ENCODE peak calls at places on chromosome 1, in eight cellular contexts. S, H, R, I, G, C, M and V are unnamed samples. For H3K27me3, the result is how much of the 10 kb centered on the place peaks cover.

GRCh38 chr1:226287587-226287986 is 21.4 kb downstream of the LIN9 start:
- DNase-seq in S (no peak), H (no peak), R (no peak), I (no peak), G (no peak), C (no peak), M (no peak), V (no peak)

GRCh38 chr1:27152004-27152828 is 2.7 kb downstream of the SLC9A1 start:
- DNase-seq in S (no peak), H (no peak), R (no peak), I (no peak), G (no peak), C (no peak), M (peak), V (no peak)

GRCh38 chr1:174258148-174258550 is 98.8 kb downstream of the RABGAP1L start:
- DNase-seq in S (peak), H (peak), R (no peak), I (no peak), G (no peak), C (peak), M (no peak), V (no peak)

GRCh38 chr1:117754061-117754969 is 148.5 kb downstream of the TENT5C start:
- DNase-seq in S (peak), H (peak), R (peak), I (peak), G (peak), C (peak), M (peak), V (no peak)

GRCh38 chr1:11784256-11784992 is 21.3 kb downstream of the MTHFR start:
- DNase-seq in S (no peak), H (no peak), R (no peak), I (no peak), G (no peak), C (no peak), M (peak), V (peak)

GRCh38 chr1:158838660-158839059 is 7.5 kb downstream of the MNDA start:
- DNase-seq in S (no peak), H (no peak), R (no peak), I (no peak), G (no peak), C (no peak), M (no peak), V (no peak)

GRCh38 chr1:19074361-19074901 is 118.0 kb upstream of the IFFO2 start:
- DNase-seq in S (no peak), H (no peak), R (no peak), I (no peak), G (no peak), C (no peak), M (no peak), V (no peak)

GRCh38 chr1:29341936-29342335 is 105.6 kb downstream of the PTPRU start:
- DNase-seq in S (no peak), H (no peak), R (no peak), I (no peak), G (no peak), C (no peak), M (no peak), V (no peak)

GRCh38 chr1:188154196-188154595 is 1325.4 kb downstream of the PLA2G4A start:
- DNase-seq in S (no peak), H (no peak), R (no peak), I (no peak), G (no peak), C (no peak), M (no peak), V (peak)
- H3K27me3 ChIP-seq in S (under half), H (under half), R (under half), I (under half), G (under half), C (under half), M (under half), V (under half)

GRCh38 chr1:87333692-87334347 is 5.1 kb downstream of the LMO4 start:
- DNase-seq in S (peak), H (no peak), R (no peak), I (no peak), G (no peak), C (no peak), M (no peak), V (no peak)
- H3K27ac ChIP-seq in S (peak), H (no peak), R (peak), I (no peak), G (peak), C (no peak), M (peak), V (peak)

GRCh38 chr1:150555971-150556865 is 7.0 kb downstream of the ADAMTSL4 start:
- DNase-seq in S (no peak), H (no peak), R (no peak), I (no peak), G (no peak), C (no peak), M (no peak), V (no peak)
- TF ChIP-seq POLR2A in S (no peak), H (no peak), R (no peak), I (no peak), G (no peak), C (no peak), M (no peak), V (no peak)

GRCh38 chr1:47439151-47440051 is 1.6 kb downstream of the FOXD2 start:
- DNase-seq in S (no peak), H (no peak), R (no peak), I (no peak), G (no peak), C (no peak), M (no peak), V (no peak)

GRCh38 chr1:47441450-47442106 is 3.7 kb downstream of the FOXD2 start:
- DNase-seq in S (no peak), H (no peak), R (no peak), I (no peak), G (no peak), C (no peak), M (no peak), V (no peak)

GRCh38 chr1:47440849-47441170 is 3.0 kb downstream of the FOXD2 start:
- DNase-seq in S (no peak), H (no peak), R (no peak), I (no peak), G (no peak), C (no peak), M (no peak), V (no peak)

GRCh38 chr1:47438321-47439150 is 692 bp downstream of the FOXD2 start:
- DNase-seq in S (no peak), H (no peak), R (no peak), I (no peak), G (no peak), C (no peak), M (no peak), V (no peak)

DNA sequence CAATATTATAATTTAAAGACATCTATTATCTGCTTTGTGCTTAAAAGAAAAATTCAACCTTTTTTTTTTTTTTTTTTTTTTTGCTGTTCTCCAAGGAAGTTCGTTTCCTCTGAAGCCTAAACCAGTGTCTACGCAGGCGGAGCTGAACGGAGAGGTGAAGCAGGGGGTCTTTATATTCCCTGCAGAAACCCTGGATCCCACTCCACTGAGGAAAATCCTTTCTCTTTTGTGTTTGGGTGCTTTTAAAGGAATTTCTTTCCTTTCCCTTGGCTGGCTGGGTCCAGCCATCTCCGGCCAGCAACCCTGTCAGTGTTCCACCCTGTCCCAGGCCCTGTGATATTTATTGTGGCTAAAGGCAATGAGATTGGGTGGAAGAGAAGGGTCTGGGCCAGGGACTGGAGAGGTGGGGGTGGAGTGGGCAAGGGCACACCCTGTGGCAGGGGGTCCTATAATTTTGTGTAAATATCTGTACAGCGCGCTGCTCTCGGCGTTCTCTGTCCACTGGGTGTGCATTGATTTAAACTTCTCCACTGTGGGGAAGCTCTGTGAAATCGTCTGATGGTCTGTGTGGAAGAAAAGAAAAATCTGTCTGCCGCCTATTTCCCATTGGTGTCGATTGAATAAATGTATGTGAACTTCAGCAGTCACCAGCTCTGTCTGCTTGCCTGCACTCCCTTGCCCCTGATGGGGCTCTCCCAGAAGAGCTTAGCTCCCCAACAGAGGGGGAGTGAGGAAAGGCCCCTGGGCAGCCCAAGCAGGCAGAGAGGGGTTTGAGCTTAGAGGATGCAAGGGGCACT is 2.4 kb downstream of the FOXD2 start:
- DNase-seq in S (no peak), H (no peak), R (no peak), I (no peak), G (no peak), C (no peak), M (no peak), V (no peak)
- H3K27me3 ChIP-seq in S (half or more), H (under half), R (under half), I (under half), G (under half), C (half or more), M (half or more), V (half or more)

GRCh38 chr1:40658895-40659648 is 6.4 kb downstream of the RIMS3 start:
- DNase-seq in S (no peak), H (no peak), R (no peak), I (no peak), G (no peak), C (no peak), M (no peak), V (no peak)

GRCh38 chr1:40659649-40659947 is 5.9 kb downstream of the RIMS3 start:
- DNase-seq in S (no peak), H (no peak), R (no peak), I (no peak), G (no peak), C (no peak), M (no peak), V (no peak)

GRCh38 chr1:40653851-40654537 is 11.5 kb downstream of the RIMS3 start:
- DNase-seq in S (no peak), H (no peak), R (no peak), I (no peak), G (no peak), C (no peak), M (no peak), V (no peak)

GRCh38 chr1:40652979-40653378 is 12.5 kb downstream of the RIMS3 start:
- DNase-seq in S (no peak), H (no peak), R (no peak), I (no peak), G (no peak), C (no peak), M (no peak), V (no peak)

GRCh38 chr1:40657046-40657445 is 8.4 kb downstream of the RIMS3 start:
- DNase-seq in S (no peak), H (no peak), R (no peak), I (no peak), G (no peak), C (no peak), M (no peak), V (no peak)
- H3K27ac ChIP-seq in S (no peak), H (no peak), R (no peak), I (no peak), G (no peak), C (no peak), M (no peak), V (no peak)